ENCODE peak calls at places on chromosomes 3 and 15, in seven cellular contexts. K is MM.1S; Y is activated T-cell treated with anti-CD3 and anti-CD28 coated beads, Interleukin-2, amount 50 U/mL, for 4 hours; V is amniotic epithelial cell; T is DMS153; C is GM10248; S is mucosa of descending colon. M is an unnamed sample.

GRCh38 chr3:71317749-71318458 is 265.6 kb downstream of the FOXP1 start:
- DNase-seq in K (no peak), Y (no peak), V (peak), T (no peak), C (no peak), S (no peak), M (no peak)

GRCh38 chr3:129245141-129245540 is 4.3 kb upstream of the COPG1 start:
- DNase-seq in K (no peak), Y (no peak), V (no peak), T (no peak), C (no peak), S (no peak), M (no peak)

GRCh38 chr3:194141415-194142155 is 5.6 kb downstream of the HES1 start:
- DNase-seq in K (peak), Y (peak), V (peak), T (peak), C (peak), S (peak), M (peak)

GRCh38 chr3:48405343-48405881 is 24.5 kb downstream of the PLXNB1 start:
- DNase-seq in K (no peak), Y (peak), V (no peak), T (no peak), C (no peak), S (peak), M (no peak)

GRCh38 chr3:45409921-45410320 is 21.5 kb downstream of the LARS2 start:
- DNase-seq in K (no peak), Y (no peak), V (peak), T (no peak), C (no peak), S (no peak), M (no peak)

GRCh38 chr3:188776447-188776846 is 395.3 kb upstream of the TPRG1 start:
- DNase-seq in K (no peak), Y (no peak), V (no peak), T (no peak), C (no peak), S (no peak), M (no peak)

GRCh38 chr15:82647835-82648256 is 683 bp upstream of the CPEB1 start:
- DNase-seq in K (no peak), Y (peak), V (no peak), T (no peak), C (peak), S (peak), M (peak)

GRCh38 chr3:102354818-102355515 is 79.8 kb upstream of the ZPLD1 start:
- DNase-seq in K (no peak), Y (no peak), V (peak), T (no peak), C (no peak), S (no peak), M (no peak)

GRCh38 chr3:12461097-12461649 is 23.1 kb upstream of the TSEN2 start:
- DNase-seq in K (no peak), Y (no peak), V (no peak), T (no peak), C (no peak), S (no peak), M (no peak)

GRCh38 chr15:41599061-41599460 is 40.0 kb downstream of the TYRO3 start:
- DNase-seq in K (no peak), Y (no peak), V (no peak), T (no peak), C (no peak), S (no peak), M (no peak)